ENCODE peak calls at places on chromosomes 2 and 18, in ten cellular contexts. One of them, this sample, is unnamed.

GRCh38 chr2:226184940-226185575 is 614.6 kb downstream of the IRS1 start:
- DNase-seq in spleen: no peak
- DNase-seq in body of pancreas: no peak
- DNase-seq in transverse colon: no peak
- DNase-seq in upper lobe of left lung: no peak
- DNase-seq in suprapubic skin: no peak
- DNase-seq in endothelial cell of umbilical vein: no peak
- DNase-seq in adrenal gland: no peak
- DNase-seq in breast epithelium: no peak
- DNase-seq in IMR-90: peak
- DNase-seq in this sample: no peak

GRCh38 chr2:75238670-75239330 is 39.5 kb upstream of the TACR1 start:
- DNase-seq in spleen: no peak
- DNase-seq in body of pancreas: no peak
- DNase-seq in transverse colon: no peak
- DNase-seq in upper lobe of left lung: no peak
- DNase-seq in suprapubic skin: no peak
- DNase-seq in endothelial cell of umbilical vein: no peak
- DNase-seq in adrenal gland: no peak
- DNase-seq in breast epithelium: no peak
- DNase-seq in IMR-90: peak
- DNase-seq in this sample: no peak

GRCh38 chr2:147231607-147232006 is 613.2 kb upstream of the ACVR2A start:
- DNase-seq in spleen: no peak
- DNase-seq in body of pancreas: no peak
- DNase-seq in transverse colon: no peak
- DNase-seq in upper lobe of left lung: no peak
- DNase-seq in suprapubic skin: no peak
- DNase-seq in endothelial cell of umbilical vein: no peak
- DNase-seq in adrenal gland: no peak
- DNase-seq in breast epithelium: no peak
- DNase-seq in IMR-90: no peak
- DNase-seq in this sample: no peak

GRCh38 chr2:206289391-206289790 is 14.9 kb downstream of the ZDBF2 start:
- DNase-seq in spleen: no peak
- DNase-seq in body of pancreas: no peak
- DNase-seq in transverse colon: no peak
- DNase-seq in upper lobe of left lung: no peak
- DNase-seq in suprapubic skin: no peak
- DNase-seq in endothelial cell of umbilical vein: no peak
- DNase-seq in adrenal gland: peak
- DNase-seq in breast epithelium: no peak
- DNase-seq in IMR-90: no peak
- DNase-seq in this sample: no peak

GRCh38 chr2:249538-250042 is 14.2 kb downstream of the SH3YL1 start:
- DNase-seq in spleen: no peak
- DNase-seq in body of pancreas: no peak
- DNase-seq in transverse colon: no peak
- DNase-seq in upper lobe of left lung: no peak
- DNase-seq in suprapubic skin: no peak
- DNase-seq in endothelial cell of umbilical vein: no peak
- DNase-seq in adrenal gland: no peak
- DNase-seq in breast epithelium: no peak
- DNase-seq in IMR-90: no peak
- DNase-seq in this sample: no peak

GRCh38 chr2:17036343-17036742 is 370.7 kb upstream of the CYRIA start:
- DNase-seq in spleen: no peak
- DNase-seq in body of pancreas: no peak
- DNase-seq in transverse colon: no peak
- DNase-seq in upper lobe of left lung: no peak
- DNase-seq in suprapubic skin: no peak
- DNase-seq in endothelial cell of umbilical vein: no peak
- DNase-seq in adrenal gland: no peak
- DNase-seq in breast epithelium: no peak
- DNase-seq in IMR-90: no peak
- DNase-seq in this sample: no peak

GRCh38 chr2:240963376-240964220 is 34.8 kb upstream of the SNED1 start:
- DNase-seq in spleen: peak
- DNase-seq in body of pancreas: peak
- DNase-seq in transverse colon: no peak
- DNase-seq in upper lobe of left lung: peak
- DNase-seq in suprapubic skin: no peak
- DNase-seq in endothelial cell of umbilical vein: no peak
- DNase-seq in adrenal gland: no peak
- DNase-seq in breast epithelium: peak
- DNase-seq in IMR-90: no peak
- DNase-seq in this sample: peak

GRCh38 chr2:172807011-172807410 is 71.4 kb downstream of the RAPGEF4 start:
- DNase-seq in spleen: no peak
- DNase-seq in body of pancreas: no peak
- DNase-seq in transverse colon: no peak
- DNase-seq in upper lobe of left lung: no peak
- DNase-seq in suprapubic skin: no peak
- DNase-seq in endothelial cell of umbilical vein: no peak
- DNase-seq in adrenal gland: no peak
- DNase-seq in breast epithelium: no peak
- DNase-seq in IMR-90: no peak
- DNase-seq in this sample: no peak

GRCh38 chr2:65325066-65325465 is 97.4 kb downstream of the ACTR2 start:
- DNase-seq in spleen: no peak
- DNase-seq in body of pancreas: no peak
- DNase-seq in transverse colon: no peak
- DNase-seq in upper lobe of left lung: no peak
- DNase-seq in suprapubic skin: no peak
- DNase-seq in endothelial cell of umbilical vein: no peak
- DNase-seq in adrenal gland: no peak
- DNase-seq in breast epithelium: no peak
- DNase-seq in IMR-90: no peak
- DNase-seq in this sample: no peak
- H3K27ac ChIP-seq in spleen: no peak
- H3K27ac ChIP-seq in body of pancreas: no peak
- H3K27ac ChIP-seq in transverse colon: no peak
- H3K27ac ChIP-seq in upper lobe of left lung: no peak
- H3K27ac ChIP-seq in suprapubic skin: no peak
- H3K27ac ChIP-seq in endothelial cell of umbilical vein: no peak
- H3K27ac ChIP-seq in adrenal gland: no peak
- H3K27ac ChIP-seq in breast epithelium: no peak
- H3K27ac ChIP-seq in IMR-90: no peak
- H3K27ac ChIP-seq in this sample: no peak

GRCh38 chr2:11754705-11755026 is 8.2 kb downstream of the LPIN1 start:
- DNase-seq in spleen: no peak
- DNase-seq in body of pancreas: no peak
- DNase-seq in transverse colon: no peak
- DNase-seq in upper lobe of left lung: no peak
- DNase-seq in suprapubic skin: no peak
- DNase-seq in endothelial cell of umbilical vein: no peak
- DNase-seq in adrenal gland: no peak
- DNase-seq in breast epithelium: no peak
- DNase-seq in IMR-90: no peak
- DNase-seq in this sample: no peak

GRCh38 chr2:11757101-11757500 is 10.7 kb downstream of the LPIN1 start:
- DNase-seq in spleen: no peak
- DNase-seq in body of pancreas: no peak
- DNase-seq in transverse colon: no peak
- DNase-seq in upper lobe of left lung: no peak
- DNase-seq in suprapubic skin: no peak
- DNase-seq in endothelial cell of umbilical vein: no peak
- DNase-seq in adrenal gland: no peak
- DNase-seq in breast epithelium: no peak
- DNase-seq in IMR-90: no peak
- DNase-seq in this sample: no peak

GRCh38 chr2:11753452-11753885 is 7.0 kb downstream of the LPIN1 start:
- DNase-seq in spleen: peak
- DNase-seq in body of pancreas: peak
- DNase-seq in transverse colon: peak
- DNase-seq in upper lobe of left lung: no peak
- DNase-seq in suprapubic skin: no peak
- DNase-seq in endothelial cell of umbilical vein: peak
- DNase-seq in adrenal gland: no peak
- DNase-seq in breast epithelium: no peak
- DNase-seq in IMR-90: no peak
- DNase-seq in this sample: no peak

GRCh38 chr2:11752906-11753305 is 6.5 kb downstream of the LPIN1 start:
- DNase-seq in spleen: no peak
- DNase-seq in body of pancreas: no peak
- DNase-seq in transverse colon: no peak
- DNase-seq in upper lobe of left lung: no peak
- DNase-seq in suprapubic skin: no peak
- DNase-seq in endothelial cell of umbilical vein: no peak
- DNase-seq in adrenal gland: no peak
- DNase-seq in breast epithelium: no peak
- DNase-seq in IMR-90: no peak
- DNase-seq in this sample: no peak

DNA sequence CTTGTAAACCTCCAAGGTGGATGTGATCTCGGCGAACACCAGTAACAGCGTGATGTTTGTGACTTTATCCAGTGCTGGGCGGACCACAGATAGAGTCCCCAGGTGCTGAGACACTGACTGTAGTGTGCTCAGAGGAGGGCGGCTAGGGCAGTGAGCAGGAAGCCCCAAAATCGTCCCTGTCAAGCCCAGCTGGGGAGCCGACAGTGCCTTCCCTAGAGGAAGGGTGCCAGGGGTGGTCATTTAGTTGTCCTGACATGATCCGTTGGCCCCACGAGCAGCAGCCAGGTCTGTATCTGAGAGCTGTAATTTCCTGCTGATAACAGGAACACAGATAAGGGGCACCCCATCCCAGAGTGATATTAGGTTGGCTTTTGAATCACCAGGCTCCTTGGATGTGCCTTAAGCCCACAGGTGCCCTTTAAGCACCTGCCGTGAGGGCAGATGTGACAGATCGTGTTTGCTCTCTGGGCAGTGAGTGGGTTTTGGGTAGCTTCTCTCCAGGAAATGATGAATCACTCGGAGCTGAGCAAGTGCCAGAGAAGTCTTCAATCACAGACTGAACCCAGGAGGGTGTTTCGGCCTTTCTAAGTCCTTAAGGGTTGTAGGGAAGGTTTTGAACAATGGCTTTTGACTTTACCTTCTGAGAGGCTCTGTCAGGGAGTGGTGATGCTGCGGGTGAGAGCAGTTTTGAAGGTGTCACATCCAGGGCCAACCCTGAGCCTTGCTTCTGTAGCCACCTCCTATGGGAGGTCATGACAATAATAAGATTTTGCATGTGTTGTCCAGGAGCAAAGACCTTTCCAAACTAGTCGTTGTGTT is 7.7 kb downstream of the LPIN1 start:
- DNase-seq in spleen: peak
- DNase-seq in body of pancreas: no peak
- DNase-seq in transverse colon: peak
- DNase-seq in upper lobe of left lung: no peak
- DNase-seq in suprapubic skin: no peak
- DNase-seq in endothelial cell of umbilical vein: peak
- DNase-seq in adrenal gland: peak
- DNase-seq in breast epithelium: no peak
- DNase-seq in IMR-90: peak
- DNase-seq in this sample: no peak
- H3K4me3 ChIP-seq in spleen: no peak
- H3K4me3 ChIP-seq in body of pancreas: no peak
- H3K4me3 ChIP-seq in transverse colon: no peak
- H3K4me3 ChIP-seq in upper lobe of left lung: peak
- H3K4me3 ChIP-seq in suprapubic skin: peak
- H3K4me3 ChIP-seq in endothelial cell of umbilical vein: no peak
- H3K4me3 ChIP-seq in adrenal gland: no peak
- H3K4me3 ChIP-seq in breast epithelium: no peak
- H3K4me3 ChIP-seq in IMR-90: no peak
- H3K4me3 ChIP-seq in this sample: no peak

GRCh38 chr18:62521588-62521987 is 1.2 kb upstream of the ZCCHC2 start:
- DNase-seq in spleen: no peak
- DNase-seq in body of pancreas: no peak
- DNase-seq in transverse colon: no peak
- DNase-seq in upper lobe of left lung: no peak
- DNase-seq in suprapubic skin: no peak
- DNase-seq in endothelial cell of umbilical vein: no peak
- DNase-seq in adrenal gland: no peak
- DNase-seq in breast epithelium: no peak
- DNase-seq in IMR-90: no peak
- DNase-seq in this sample: no peak

GRCh38 chr18:62522178-62522509 is 681 bp upstream of the ZCCHC2 start:
- DNase-seq in spleen: no peak
- DNase-seq in body of pancreas: no peak
- DNase-seq in transverse colon: no peak
- DNase-seq in upper lobe of left lung: no peak
- DNase-seq in suprapubic skin: no peak
- DNase-seq in endothelial cell of umbilical vein: no peak
- DNase-seq in adrenal gland: no peak
- DNase-seq in breast epithelium: no peak
- DNase-seq in IMR-90: no peak
- DNase-seq in this sample: no peak

GRCh38 chr18:62523631-62524442 is 1.0 kb downstream of the ZCCHC2 start:
- DNase-seq in spleen: peak
- DNase-seq in body of pancreas: peak
- DNase-seq in transverse colon: peak
- DNase-seq in upper lobe of left lung: peak
- DNase-seq in suprapubic skin: peak
- DNase-seq in endothelial cell of umbilical vein: peak
- DNase-seq in adrenal gland: peak
- DNase-seq in breast epithelium: peak
- DNase-seq in IMR-90: peak
- DNase-seq in this sample: peak

GRCh38 chr18:62523255-62523588 is 397 bp downstream of the ZCCHC2 start:
- DNase-seq in spleen: no peak
- DNase-seq in body of pancreas: no peak
- DNase-seq in transverse colon: no peak
- DNase-seq in upper lobe of left lung: no peak
- DNase-seq in suprapubic skin: no peak
- DNase-seq in endothelial cell of umbilical vein: no peak
- DNase-seq in adrenal gland: no peak
- DNase-seq in breast epithelium: no peak
- DNase-seq in IMR-90: no peak
- DNase-seq in this sample: no peak

DNA sequence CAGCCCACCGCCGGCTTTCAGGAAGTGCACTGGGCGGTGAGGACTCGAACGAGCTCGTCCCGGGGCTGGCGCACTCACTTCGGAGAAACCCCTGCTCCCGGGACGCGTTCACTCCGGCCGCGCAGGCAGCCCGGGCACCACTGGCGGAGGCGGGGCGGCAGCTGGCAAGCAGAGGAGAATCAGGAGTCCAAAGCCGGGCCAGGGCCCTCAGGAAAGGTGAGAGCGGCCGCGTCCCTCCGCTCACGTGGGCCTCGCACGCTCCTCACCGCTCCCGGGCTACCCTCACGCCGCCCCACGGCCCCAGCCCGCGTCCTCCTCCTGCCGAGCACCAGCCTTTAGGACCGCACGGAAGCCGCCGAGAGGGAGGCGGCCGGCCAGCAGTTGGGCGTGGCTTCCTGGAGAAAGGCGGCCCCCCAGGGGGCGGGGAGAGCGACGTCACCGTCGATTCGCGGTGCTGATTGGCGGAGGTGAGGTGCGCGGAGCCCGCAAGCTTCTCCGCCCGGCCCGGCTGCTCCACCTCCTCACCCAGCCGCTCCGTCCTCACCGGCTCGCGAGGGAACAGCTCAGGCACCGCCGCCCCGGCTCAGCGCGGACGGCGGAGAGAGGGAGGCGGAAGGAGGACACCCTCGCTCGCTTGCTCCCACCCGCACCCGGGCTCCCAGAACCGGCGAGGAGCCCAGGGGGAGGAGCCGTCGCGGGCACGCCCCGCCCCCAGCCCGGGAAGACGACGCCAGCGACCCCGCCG is at the start of gene ZCCHC2:
- DNase-seq in spleen: peak
- DNase-seq in body of pancreas: peak
- DNase-seq in transverse colon: peak
- DNase-seq in upper lobe of left lung: peak
- DNase-seq in suprapubic skin: peak
- DNase-seq in endothelial cell of umbilical vein: peak
- DNase-seq in adrenal gland: peak
- DNase-seq in breast epithelium: peak
- DNase-seq in IMR-90: peak
- DNase-seq in this sample: peak
- TF ChIP-seq POLR2A in spleen: no peak
- TF ChIP-seq POLR2A in body of pancreas: peak
- TF ChIP-seq POLR2A in transverse colon: peak
- TF ChIP-seq POLR2A in upper lobe of left lung: no peak
- TF ChIP-seq POLR2A in suprapubic skin: no peak
- TF ChIP-seq POLR2A in endothelial cell of umbilical vein: peak
- TF ChIP-seq POLR2A in adrenal gland: peak
- TF ChIP-seq POLR2A in breast epithelium: peak
- TF ChIP-seq POLR2A in IMR-90: peak
- TF ChIP-seq POLR2A in this sample: peak

GRCh38 chr2:212387146-212387545 is 151.5 kb downstream of the ERBB4 start:
- DNase-seq in spleen: no peak
- DNase-seq in body of pancreas: no peak
- DNase-seq in transverse colon: no peak
- DNase-seq in upper lobe of left lung: no peak
- DNase-seq in suprapubic skin: no peak
- DNase-seq in endothelial cell of umbilical vein: no peak
- DNase-seq in adrenal gland: no peak
- DNase-seq in breast epithelium: no peak
- DNase-seq in IMR-90: no peak
- DNase-seq in this sample: no peak

GRCh38 chr2:212384027-212384426 is 154.6 kb downstream of the ERBB4 start:
- DNase-seq in spleen: no peak
- DNase-seq in body of pancreas: no peak
- DNase-seq in transverse colon: no peak
- DNase-seq in upper lobe of left lung: no peak
- DNase-seq in suprapubic skin: no peak
- DNase-seq in endothelial cell of umbilical vein: no peak
- DNase-seq in adrenal gland: no peak
- DNase-seq in breast epithelium: no peak
- DNase-seq in IMR-90: no peak
- DNase-seq in this sample: no peak

GRCh38 chr2:212379103-212379502 is 159.5 kb downstream of the ERBB4 start:
- DNase-seq in spleen: no peak
- DNase-seq in body of pancreas: no peak
- DNase-seq in transverse colon: no peak
- DNase-seq in upper lobe of left lung: no peak
- DNase-seq in suprapubic skin: no peak
- DNase-seq in endothelial cell of umbilical vein: no peak
- DNase-seq in adrenal gland: no peak
- DNase-seq in breast epithelium: no peak
- DNase-seq in IMR-90: no peak
- DNase-seq in this sample: no peak

GRCh38 chr2:212385241-212385640 is 153.4 kb downstream of the ERBB4 start:
- DNase-seq in spleen: no peak
- DNase-seq in body of pancreas: no peak
- DNase-seq in transverse colon: no peak
- DNase-seq in upper lobe of left lung: no peak
- DNase-seq in suprapubic skin: no peak
- DNase-seq in endothelial cell of umbilical vein: no peak
- DNase-seq in adrenal gland: no peak
- DNase-seq in breast epithelium: no peak
- DNase-seq in IMR-90: no peak
- DNase-seq in this sample: no peak

DNA sequence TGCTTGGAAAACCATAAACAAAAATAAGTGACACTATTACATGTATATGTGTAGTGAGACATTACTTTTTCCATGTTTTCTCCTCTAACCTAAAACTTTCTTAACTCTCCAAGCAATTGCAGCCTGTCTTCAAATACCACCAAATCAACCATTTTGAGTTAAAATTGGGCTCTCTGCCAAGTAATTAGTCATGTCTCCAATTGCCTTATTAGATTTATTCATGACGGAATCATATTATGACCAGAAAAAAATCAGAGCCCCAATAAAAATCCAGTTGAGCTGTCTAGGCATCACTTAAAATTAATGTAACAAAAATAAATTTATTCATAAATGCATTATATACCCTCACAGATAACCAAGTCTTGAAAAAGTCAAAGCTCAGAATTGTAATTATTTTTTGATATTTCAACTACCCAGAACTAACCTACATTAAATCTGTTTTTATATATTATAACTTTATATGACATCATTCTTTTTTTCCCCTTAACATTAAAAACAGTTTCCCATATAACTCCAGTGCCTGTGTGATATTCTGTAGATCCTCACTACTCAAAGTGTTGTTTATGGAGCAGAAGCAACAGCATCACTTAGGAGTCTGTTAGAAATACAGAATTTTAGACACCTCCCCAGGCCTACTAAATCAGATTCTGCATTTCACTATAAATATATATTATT is 157.0 kb downstream of the ERBB4 start:
- DNase-seq in spleen: no peak
- DNase-seq in body of pancreas: no peak
- DNase-seq in transverse colon: no peak
- DNase-seq in upper lobe of left lung: no peak
- DNase-seq in suprapubic skin: no peak
- DNase-seq in endothelial cell of umbilical vein: no peak
- DNase-seq in adrenal gland: no peak
- DNase-seq in breast epithelium: no peak
- DNase-seq in IMR-90: no peak
- DNase-seq in this sample: no peak
- H3K27ac ChIP-seq in spleen: no peak
- H3K27ac ChIP-seq in body of pancreas: no peak
- H3K27ac ChIP-seq in transverse colon: no peak
- H3K27ac ChIP-seq in upper lobe of left lung: no peak
- H3K27ac ChIP-seq in suprapubic skin: no peak
- H3K27ac ChIP-seq in endothelial cell of umbilical vein: no peak
- H3K27ac ChIP-seq in adrenal gland: no peak
- H3K27ac ChIP-seq in breast epithelium: no peak
- H3K27ac ChIP-seq in IMR-90: no peak
- H3K27ac ChIP-seq in this sample: no peak